ENCODE peak calls at places on chromosome 3, in eight cellular contexts. L is GM23248, P is GM23338, V is MM.1S, Y is fibroblast of lung, W is HCT116, G is PC-3, E is A673. X is an unnamed sample.
A peak's percentile ranks its signal among the peaks of the same experiment; 100 is the strongest.

GRCh38 chr3:133206921-133207320 is 168.7 kb downstream of the TMEM108 start:
- DNase-seq in G (no peak), Y (no peak), W (no peak), E (no peak), L (no peak), P (peak; percentile 84), V (no peak), X (peak; percentile 56)

GRCh38 chr3:12553921-12554391 is 2.9 kb upstream of the MKRN2 start:
- DNase-seq in L (peak; percentile 62), P (peak; percentile 63), V (peak; percentile 10), Y (peak; percentile 37), E (peak; percentile 82), W (no peak), G (peak; percentile 32), X (peak; percentile 56)

GRCh38 chr3:136546718-136547117 is 205.5 kb downstream of the STAG1 start:
- DNase-seq in W (peak; percentile 10), L (no peak), V (no peak), Y (peak; percentile 26), P (peak; percentile 37), E (peak; percentile 60), G (peak; percentile 24), X (no peak)

GRCh38 chr3:115800489-115801080 is 177.3 kb downstream of the GAP43 start:
- DNase-seq in Y (peak; percentile 36), L (peak; percentile 92), W (no peak), P (no peak), E (no peak), V (no peak), G (peak; percentile 97), X (no peak)

GRCh38 chr3:184808021-184808420 is 3.9 kb upstream of the VPS8 start:
- DNase-seq in G (no peak), P (peak; percentile 84), Y (no peak), L (no peak), W (peak; percentile 44), V (no peak), E (peak; percentile 33), X (peak; percentile 67)

GRCh38 chr3:156808025-156808424 is 18.1 kb upstream of the LEKR1 start:
- DNase-seq in P (no peak), W (no peak), G (no peak), V (no peak), E (no peak), Y (no peak), L (peak; percentile 50), X (no peak)

GRCh38 chr3:18234717-18235335 is 190.3 kb downstream of the SATB1 start:
- DNase-seq in W (no peak), P (peak; percentile 27), Y (no peak), L (no peak), G (peak; percentile 71), V (no peak), E (no peak), X (no peak)

GRCh38 chr3:189978753-189979152 is 141.9 kb downstream of the P3H2 start:
- DNase-seq in V (no peak), W (no peak), L (peak; percentile 5), G (no peak), P (no peak), E (no peak), Y (no peak), X (no peak)

GRCh38 chr3:176430244-176430893 is 766.9 kb downstream of the TBL1XR1 start:
- DNase-seq in V (peak; percentile 59), W (peak; percentile 34), G (peak; percentile 72), E (peak; percentile 61), Y (peak; percentile 85), P (peak; percentile 68), L (peak; percentile 70), X (no peak)

GRCh38 chr3:131026321-131027151 is at the start of the genes ASTE1 and NEK11:
- DNase-seq in Y (peak; percentile 76), V (peak; percentile 88), L (peak; percentile 97), W (peak; percentile 49), E (peak; percentile 94), P (peak; percentile 92), G (peak; percentile 81), X (no peak)

GRCh38 chr3:154932633-154933032 is 147.5 kb upstream of the MME start:
- DNase-seq in P (no peak), W (no peak), Y (no peak), V (no peak), L (no peak), E (no peak), G (no peak), X (no peak)

GRCh38 chr3:17459470-17459993 is 282.9 kb downstream of the TBC1D5 start:
- DNase-seq in L (no peak), G (no peak), E (no peak), W (no peak), Y (no peak), V (no peak), P (no peak), X (no peak)

GRCh38 chr3:37862219-37862711 is 585 bp downstream of the CTDSPL start:
- DNase-seq in L (peak; percentile 84), G (no peak), V (no peak), W (no peak), Y (peak; percentile 41), E (peak; percentile 35), P (peak; percentile 66), X (no peak)

GRCh38 chr3:73144276-73144675 is 82.8 kb downstream of the EBLN2 start:
- DNase-seq in P (no peak), E (no peak), Y (peak; percentile 17), L (peak; percentile 27), G (no peak), V (no peak), W (no peak), X (no peak)

GRCh38 chr3:195540031-195540430 is 3.1 kb downstream of the PPP1R2 start:
- DNase-seq in L (no peak), G (no peak), V (no peak), P (no peak), E (no peak), W (no peak), Y (no peak), X (no peak)

GRCh38 chr3:9455596-9455995 is 58.2 kb downstream of the SETD5 start:
- DNase-seq in P (no peak), G (no peak), V (no peak), Y (no peak), W (no peak), E (no peak), L (no peak), X (no peak)

GRCh38 chr3:100127792-100128191 is 13.5 kb upstream of the FILIP1L start:
- DNase-seq in L (no peak), W (no peak), Y (no peak), V (no peak), G (no peak), E (no peak), P (no peak), X (no peak)

GRCh38 chr3:10600159-10601125 is 95.1 kb upstream of the ATP2B2 start:
- DNase-seq in L (peak; percentile 9), Y (no peak), W (no peak), P (no peak), G (peak; percentile 8), V (no peak), E (no peak), X (no peak)

GRCh38 chr3:10599444-10599843 is 94.1 kb upstream of the ATP2B2 start:
- DNase-seq in E (no peak), Y (no peak), P (no peak), L (no peak), G (no peak), W (no peak), V (no peak), X (no peak)

GRCh38 chr3:10597733-10598132 is 92.3 kb upstream of the ATP2B2 start:
- DNase-seq in P (no peak), Y (no peak), E (no peak), V (no peak), L (no peak), G (no peak), W (no peak), X (no peak)

GRCh38 chr3:10596746-10597448 is 91.5 kb upstream of the ATP2B2 start:
- DNase-seq in Y (no peak), W (no peak), L (no peak), G (no peak), V (no peak), E (no peak), P (no peak), X (no peak)

DNA sequence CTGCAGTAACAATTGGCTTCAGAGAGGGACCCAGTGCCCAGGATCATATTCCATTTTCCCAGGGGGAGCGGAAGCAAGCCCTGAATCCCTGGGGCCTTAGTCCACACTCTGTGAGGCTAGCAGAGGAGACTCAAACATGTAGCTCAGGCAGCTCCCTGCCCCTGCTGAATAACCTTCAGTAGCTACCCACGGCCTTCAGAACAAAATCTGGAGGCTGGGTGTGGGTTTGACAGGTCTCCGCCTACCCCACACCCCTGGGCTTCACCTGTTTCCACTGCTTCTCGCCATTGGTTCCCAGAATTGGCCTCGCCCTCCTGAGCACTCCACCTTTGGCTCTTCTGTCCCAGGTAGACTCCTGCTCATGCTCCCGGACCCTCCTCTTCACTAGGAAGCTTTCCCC is 93.6 kb upstream of the ATP2B2 start:
- DNase-seq in E (no peak), L (no peak), W (no peak), G (no peak), Y (no peak), P (no peak), V (no peak), X (no peak)
- TF ChIP-seq EZH2 in E (no peak), L (no peak), W (no peak), G (no peak), Y (no peak), P (no peak), V (no peak), X (no peak)

DNA sequence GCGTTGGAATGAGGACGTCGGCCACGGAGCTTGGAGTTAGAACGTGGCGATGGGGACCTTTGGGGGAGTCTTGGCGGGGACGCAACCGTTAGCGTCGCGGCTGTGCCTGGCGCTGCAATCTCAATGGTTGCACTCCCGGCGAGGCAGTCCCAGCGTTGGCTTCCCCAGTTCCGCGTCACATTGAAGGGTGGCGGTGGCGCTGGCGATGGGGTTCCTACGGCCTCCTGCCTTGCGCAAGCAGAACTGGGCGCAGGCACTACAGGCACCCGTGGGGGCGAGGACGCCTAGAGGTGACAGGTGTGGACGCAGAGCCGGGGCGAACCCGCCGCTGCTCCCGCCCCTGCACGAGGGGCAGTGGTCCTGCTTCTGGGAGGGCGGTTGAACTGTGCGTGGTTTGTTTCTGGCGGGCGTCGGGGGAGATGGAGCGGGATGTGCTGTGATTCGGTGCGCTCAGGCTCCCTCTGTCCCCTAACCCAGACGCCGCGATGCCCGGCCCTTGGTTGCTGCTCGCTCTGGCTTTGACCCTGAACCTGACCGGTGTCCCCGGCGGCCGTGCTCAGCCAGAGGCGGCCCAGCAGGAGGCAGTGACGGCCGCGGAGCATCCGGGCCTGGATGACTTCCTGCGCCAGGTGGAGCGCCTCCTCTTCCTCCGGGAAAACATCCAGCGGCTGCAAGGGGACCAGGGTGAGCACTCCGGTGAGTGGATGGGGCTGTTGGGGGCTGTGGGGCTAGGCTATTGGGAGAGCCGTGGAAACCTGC is 991 bp downstream of the TRH start:
- DNase-seq in V (no peak), Y (no peak), P (peak; percentile 74), W (no peak), E (peak; percentile 19), L (peak; percentile 38), G (no peak), X (peak; percentile 66)
- TF ChIP-seq EZH2 in V (no peak), Y (peak; percentile 97), P (peak; percentile 68), W (no peak), E (no peak), L (peak; percentile 85), G (no peak), X (peak; percentile 93)

GRCh38 chr3:54123538-54124196 is 1.3 kb downstream of the CACNA2D3 start:
- DNase-seq in Y (no peak), E (no peak), W (no peak), P (peak; percentile 34), G (no peak), L (no peak), V (no peak), X (no peak)
- TF ChIP-seq EZH2 in Y (no peak), E (no peak), W (no peak), P (peak; percentile 26), G (no peak), L (no peak), V (no peak), X (peak; percentile 44)

GRCh38 chr3:170111147-170111771 is 70.3 kb downstream of the PHC3 start:
- DNase-seq in L (no peak), Y (no peak), G (no peak), P (no peak), E (peak; percentile 72), W (no peak), V (no peak), X (no peak)
- TF ChIP-seq EZH2 in L (no peak), Y (no peak), G (no peak), P (no peak), E (no peak), W (no peak), V (no peak), X (no peak)